ENCODE peak calls at places on chromosome 20, in seven cellular contexts. One of them, this sample, is unnamed.

GRCh38 chr20:61387961-61388360 is 135.9 kb downstream of the CDH4 start:
- DNase-seq in stomach: no peak
- DNase-seq in Caco-2: no peak
- DNase-seq in DND-41: no peak
- DNase-seq in tibial nerve: no peak
- DNase-seq in adrenal gland: no peak
- DNase-seq in lung: no peak
- DNase-seq in this sample: no peak

GRCh38 chr20:32792316-32792715 is 27.4 kb upstream of the MAPRE1 start:
- DNase-seq in Caco-2: peak; percentile 49
- DNase-seq in stomach: no peak
- DNase-seq in adrenal gland: no peak
- DNase-seq in lung: no peak
- DNase-seq in DND-41: peak; percentile 74
- DNase-seq in tibial nerve: no peak
- DNase-seq in this sample: peak; percentile 72

GRCh38 chr20:5688431-5688972 is 61.7 kb upstream of the SHLD1 start:
- DNase-seq in Caco-2: no peak
- DNase-seq in DND-41: no peak
- DNase-seq in tibial nerve: no peak
- DNase-seq in lung: peak; percentile 51
- DNase-seq in adrenal gland: no peak
- DNase-seq in stomach: no peak
- DNase-seq in this sample: no peak

GRCh38 chr20:38167851-38168760 is 3.0 kb upstream of the TGM2 start:
- DNase-seq in lung: peak; percentile 66
- DNase-seq in tibial nerve: no peak
- DNase-seq in DND-41: no peak
- DNase-seq in Caco-2: peak; percentile 60
- DNase-seq in adrenal gland: peak; percentile 76
- DNase-seq in stomach: peak; percentile 51
- DNase-seq in this sample: no peak

GRCh38 chr20:4633780-4634179 is 87.9 kb upstream of the PRND start:
- DNase-seq in adrenal gland: no peak
- DNase-seq in lung: no peak
- DNase-seq in stomach: no peak
- DNase-seq in Caco-2: no peak
- DNase-seq in tibial nerve: no peak
- DNase-seq in DND-41: no peak
- DNase-seq in this sample: no peak

GRCh38 chr20:47610247-47610944 is 108.7 kb downstream of the NCOA3 start:
- DNase-seq in lung: no peak
- DNase-seq in DND-41: no peak
- DNase-seq in Caco-2: no peak
- DNase-seq in tibial nerve: no peak
- DNase-seq in adrenal gland: peak; percentile 63
- DNase-seq in stomach: peak; percentile 53
- DNase-seq in this sample: peak; percentile 56

GRCh38 chr20:7272512-7272911 is 505.0 kb downstream of the BMP2 start:
- DNase-seq in stomach: no peak
- DNase-seq in tibial nerve: no peak
- DNase-seq in lung: no peak
- DNase-seq in adrenal gland: no peak
- DNase-seq in Caco-2: peak; percentile 38
- DNase-seq in DND-41: no peak
- DNase-seq in this sample: no peak

GRCh38 chr20:8220716-8221115 is 88.7 kb downstream of the PLCB1 start:
- DNase-seq in Caco-2: no peak
- DNase-seq in adrenal gland: no peak
- DNase-seq in tibial nerve: no peak
- DNase-seq in DND-41: no peak
- DNase-seq in stomach: no peak
- DNase-seq in lung: no peak
- DNase-seq in this sample: no peak

GRCh38 chr20:45085289-45085688 is 15.6 kb downstream of the KCNS1 start:
- DNase-seq in adrenal gland: no peak
- DNase-seq in DND-41: no peak
- DNase-seq in stomach: no peak
- DNase-seq in tibial nerve: no peak
- DNase-seq in Caco-2: no peak
- DNase-seq in lung: no peak
- DNase-seq in this sample: no peak

GRCh38 chr20:45077559-45077958 is 23.4 kb downstream of the KCNS1 start:
- DNase-seq in lung: no peak
- DNase-seq in DND-41: no peak
- DNase-seq in stomach: no peak
- DNase-seq in tibial nerve: no peak
- DNase-seq in adrenal gland: no peak
- DNase-seq in Caco-2: peak; percentile 28
- DNase-seq in this sample: no peak

GRCh38 chr20:45083127-45083526 is 17.8 kb downstream of the KCNS1 start:
- DNase-seq in DND-41: no peak
- DNase-seq in stomach: no peak
- DNase-seq in adrenal gland: no peak
- DNase-seq in Caco-2: no peak
- DNase-seq in lung: no peak
- DNase-seq in tibial nerve: no peak
- DNase-seq in this sample: no peak

GRCh38 chr20:45082468-45082867 is 18.5 kb downstream of the KCNS1 start:
- DNase-seq in adrenal gland: no peak
- DNase-seq in stomach: no peak
- DNase-seq in lung: no peak
- DNase-seq in DND-41: no peak
- DNase-seq in Caco-2: no peak
- DNase-seq in tibial nerve: no peak
- DNase-seq in this sample: no peak

DNA sequence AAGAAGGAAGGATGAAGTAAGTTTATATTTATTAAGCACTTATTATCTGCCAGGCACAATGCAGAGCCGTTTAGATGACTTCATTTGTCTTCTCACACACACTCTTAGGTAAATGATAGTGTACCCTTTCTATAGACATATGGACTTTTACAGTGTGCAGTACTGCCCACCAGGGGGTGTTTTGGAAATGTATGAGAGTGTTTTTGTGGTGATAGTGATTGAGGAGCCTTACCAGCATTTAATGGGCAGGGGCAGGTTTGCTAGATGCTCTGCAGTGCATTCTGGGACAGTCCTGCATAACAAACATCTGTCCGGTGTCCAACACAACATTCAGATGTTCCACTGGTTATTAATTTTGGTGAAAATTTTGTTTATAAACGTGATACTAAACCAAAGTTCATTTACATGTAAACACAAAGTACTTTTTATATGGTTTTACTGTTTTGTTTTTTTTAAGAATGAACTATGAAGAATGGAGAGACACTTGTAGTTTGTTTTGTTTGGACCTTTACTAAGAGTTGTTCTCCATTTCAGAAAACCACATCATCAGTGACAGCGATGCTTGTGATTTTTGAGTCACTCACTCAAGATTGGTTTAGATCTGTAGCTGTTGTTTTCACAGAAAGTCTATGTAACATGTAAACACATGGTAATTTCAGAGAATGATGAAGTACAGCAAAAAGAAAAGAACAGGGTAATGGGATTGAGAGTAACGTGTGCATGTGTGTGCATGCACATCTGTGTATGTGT is 19.9 kb downstream of the KCNS1 start:
- DNase-seq in DND-41: no peak
- DNase-seq in Caco-2: peak; percentile 67
- DNase-seq in adrenal gland: no peak
- DNase-seq in stomach: no peak
- DNase-seq in tibial nerve: no peak
- DNase-seq in lung: no peak
- DNase-seq in this sample: no peak
- TF ChIP-seq CTCF in DND-41: peak; percentile 52
- TF ChIP-seq CTCF in Caco-2: peak; percentile 67
- TF ChIP-seq CTCF in adrenal gland: no peak
- TF ChIP-seq CTCF in stomach: no peak
- TF ChIP-seq CTCF in tibial nerve: no peak
- TF ChIP-seq CTCF in lung: no peak
- TF ChIP-seq CTCF in this sample: peak; percentile 22

GRCh38 chr20:63734946-63735858 is 1.3 kb upstream of the LIME1 start:
- DNase-seq in stomach: no peak
- DNase-seq in tibial nerve: no peak
- DNase-seq in adrenal gland: peak; percentile 27
- DNase-seq in DND-41: no peak
- DNase-seq in Caco-2: no peak
- DNase-seq in lung: no peak
- DNase-seq in this sample: no peak

GRCh38 chr20:63737690-63737939 is 1.2 kb downstream of the LIME1 start:
- DNase-seq in tibial nerve: no peak
- DNase-seq in adrenal gland: no peak
- DNase-seq in stomach: no peak
- DNase-seq in DND-41: no peak
- DNase-seq in Caco-2: no peak
- DNase-seq in lung: no peak
- DNase-seq in this sample: no peak

GRCh38 chr20:63736893-63737689 is 627 bp downstream of the LIME1 start:
- DNase-seq in Caco-2: peak; percentile 45
- DNase-seq in stomach: no peak
- DNase-seq in lung: no peak
- DNase-seq in DND-41: peak; percentile 41
- DNase-seq in adrenal gland: peak; percentile 30
- DNase-seq in tibial nerve: no peak
- DNase-seq in this sample: peak; percentile 77

GRCh38 chr20:63734111-63734945 is 2.1 kb upstream of the LIME1 start:
- DNase-seq in DND-41: no peak
- DNase-seq in lung: no peak
- DNase-seq in stomach: no peak
- DNase-seq in adrenal gland: no peak
- DNase-seq in tibial nerve: no peak
- DNase-seq in Caco-2: no peak
- DNase-seq in this sample: no peak

DNA sequence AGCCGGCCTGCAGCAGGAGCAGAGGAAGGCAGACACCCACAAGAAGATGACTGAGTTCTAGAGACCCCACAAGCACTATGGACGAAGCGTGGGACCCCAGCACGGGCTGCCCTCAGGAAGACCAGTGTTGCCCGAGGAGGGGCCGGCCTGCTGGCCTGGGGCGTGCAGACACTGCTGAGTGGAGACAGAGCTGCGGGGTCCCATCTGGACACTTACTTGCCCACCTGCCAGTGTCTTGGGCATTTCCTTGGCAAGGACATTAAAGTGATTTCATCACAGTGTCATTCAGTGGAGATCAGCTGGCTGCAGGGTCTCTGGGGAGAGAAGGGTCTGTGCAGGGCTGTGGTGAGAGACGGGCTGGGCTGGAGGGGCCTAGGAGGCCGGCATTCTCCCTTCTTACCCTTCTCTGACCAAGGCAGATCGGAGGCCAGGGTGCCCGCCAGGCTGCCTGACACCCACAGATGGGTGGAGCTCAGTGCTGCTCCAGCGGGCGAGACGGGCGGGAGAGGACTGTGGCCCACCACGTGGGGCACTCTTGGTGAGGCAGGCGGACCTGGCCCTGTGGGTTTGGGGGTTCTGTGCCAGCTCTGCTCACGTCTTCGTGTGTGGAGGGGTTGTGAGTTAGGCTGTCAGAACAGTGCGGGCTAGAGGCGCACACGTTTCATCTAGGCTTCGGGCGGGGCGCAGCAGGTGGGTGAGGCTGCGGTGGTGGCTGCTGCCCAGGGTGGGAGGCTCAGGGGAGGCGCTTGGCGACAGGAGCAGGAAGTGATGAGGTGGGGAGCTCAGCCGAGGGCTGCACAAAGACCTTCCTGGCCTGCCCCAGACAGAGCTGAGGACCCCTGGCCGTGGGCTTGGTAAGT is at the start of gene LIME1:
- DNase-seq in DND-41: peak; percentile 76
- DNase-seq in lung: no peak
- DNase-seq in adrenal gland: peak; percentile 20
- DNase-seq in tibial nerve: no peak
- DNase-seq in Caco-2: no peak
- DNase-seq in stomach: peak; percentile 71
- DNase-seq in this sample: peak; percentile 87
- H3K4me3 ChIP-seq in DND-41: no peak within 1 kb of the TSS
- H3K4me3 ChIP-seq in lung: no peak within 1 kb of the TSS
- H3K4me3 ChIP-seq in adrenal gland: no peak within 1 kb of the TSS
- H3K4me3 ChIP-seq in tibial nerve: no peak within 1 kb of the TSS
- H3K4me3 ChIP-seq in Caco-2: peak within 1 kb of the TSS; percentile 71
- H3K4me3 ChIP-seq in stomach: peak within 1 kb of the TSS; percentile 61
- H3K4me3 ChIP-seq in this sample: peak within 1 kb of the TSS; percentile 69

GRCh38 chr20:15767636-15768369 is 805.4 kb downstream of the KIF16B start:
- DNase-seq in Caco-2: no peak
- DNase-seq in lung: no peak
- DNase-seq in tibial nerve: no peak
- DNase-seq in adrenal gland: no peak
- DNase-seq in stomach: no peak
- DNase-seq in DND-41: no peak
- DNase-seq in this sample: no peak

GRCh38 chr20:15759546-15760216 is 813.6 kb downstream of the KIF16B start:
- DNase-seq in DND-41: no peak
- DNase-seq in Caco-2: peak; percentile 25
- DNase-seq in tibial nerve: no peak
- DNase-seq in lung: no peak
- DNase-seq in stomach: no peak
- DNase-seq in adrenal gland: no peak
- DNase-seq in this sample: no peak

GRCh38 chr20:15768370-15768741 is 804.9 kb downstream of the KIF16B start:
- DNase-seq in adrenal gland: no peak
- DNase-seq in stomach: no peak
- DNase-seq in DND-41: no peak
- DNase-seq in tibial nerve: no peak
- DNase-seq in lung: no peak
- DNase-seq in Caco-2: no peak
- DNase-seq in this sample: no peak

GRCh38 chr20:15760217-15760567 is 813.1 kb downstream of the KIF16B start:
- DNase-seq in DND-41: no peak
- DNase-seq in Caco-2: no peak
- DNase-seq in stomach: no peak
- DNase-seq in tibial nerve: no peak
- DNase-seq in adrenal gland: no peak
- DNase-seq in lung: no peak
- DNase-seq in this sample: no peak

GRCh38 chr20:15763344-15763743 is 809.9 kb downstream of the KIF16B start:
- DNase-seq in Caco-2: no peak
- DNase-seq in adrenal gland: no peak
- DNase-seq in stomach: no peak
- DNase-seq in tibial nerve: no peak
- DNase-seq in DND-41: no peak
- DNase-seq in lung: no peak
- DNase-seq in this sample: no peak
- TF ChIP-seq CTCF in Caco-2: no peak
- TF ChIP-seq CTCF in adrenal gland: no peak
- TF ChIP-seq CTCF in stomach: no peak
- TF ChIP-seq CTCF in tibial nerve: no peak
- TF ChIP-seq CTCF in DND-41: no peak
- TF ChIP-seq CTCF in lung: no peak
- TF ChIP-seq CTCF in this sample: no peak

DNA sequence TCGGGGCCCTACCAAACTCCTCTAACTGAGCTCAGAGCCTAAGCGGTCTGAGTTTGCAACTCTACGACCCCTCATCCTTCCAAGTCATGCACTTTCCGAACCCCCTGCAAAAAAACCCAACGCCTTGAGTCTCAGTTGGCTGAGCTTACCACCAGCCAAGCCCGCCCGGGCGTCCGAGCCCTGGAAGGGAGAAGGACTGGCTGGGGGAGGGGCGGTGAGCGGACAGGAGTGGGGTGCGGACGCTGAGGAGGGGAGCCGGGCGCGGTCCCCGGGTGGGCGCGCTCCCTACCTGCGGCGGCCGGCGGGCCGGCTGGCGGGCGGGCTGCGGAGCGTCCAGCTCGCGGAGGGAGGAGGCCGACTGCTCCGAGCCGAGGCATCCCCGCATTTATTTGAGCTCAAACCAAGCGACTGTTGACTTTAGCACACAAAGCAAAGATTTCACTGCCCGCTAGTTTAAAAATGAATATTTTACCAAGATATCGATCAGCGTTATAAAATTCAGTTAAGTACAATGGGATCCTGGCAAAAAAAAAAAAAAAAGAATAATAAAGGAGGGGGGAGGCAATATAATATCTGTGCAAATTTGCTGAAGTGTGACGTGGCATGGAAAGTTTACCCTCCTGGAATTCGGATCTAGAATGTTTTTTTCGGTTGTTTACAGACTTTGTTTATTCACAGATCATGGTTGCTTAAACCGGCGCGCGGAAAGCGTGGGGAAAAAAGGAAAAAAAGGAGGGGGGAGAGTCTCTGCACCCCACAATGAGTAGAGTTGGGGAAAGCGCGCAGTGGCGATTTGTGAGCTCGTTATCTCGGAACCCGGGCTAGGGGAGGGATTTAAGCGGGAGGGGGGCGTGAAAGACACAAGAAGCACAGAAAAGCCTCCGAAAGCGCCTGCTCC is 5.9 kb downstream of the FOXA2 start:
- DNase-seq in DND-41: no peak
- DNase-seq in tibial nerve: no peak
- DNase-seq in Caco-2: peak; percentile 38
- DNase-seq in lung: peak; percentile 54
- DNase-seq in adrenal gland: no peak
- DNase-seq in stomach: peak; percentile 51
- DNase-seq in this sample: no peak
- H3K4me3 ChIP-seq in DND-41: no peak overlapping the region
- H3K4me3 ChIP-seq in tibial nerve: no peak overlapping the region
- H3K4me3 ChIP-seq in Caco-2: peak overlapping the region; percentile 23
- H3K4me3 ChIP-seq in lung: no peak overlapping the region
- H3K4me3 ChIP-seq in adrenal gland: no peak overlapping the region
- H3K4me3 ChIP-seq in stomach: peak overlapping the region; percentile 58
- H3K4me3 ChIP-seq in this sample: no peak overlapping the region

This sample was measured in GM12865.